ENCODE peak calls at places on chromosomes 13 and 19, in eight cellular contexts. Q is breast epithelium, P is transverse colon, M is H9, N is WTC11, H is fibroblast of lung, J is thoracic aorta, E is AG09309. V is an unnamed sample.

GRCh38 chr13:65063753-65064152 is 2166.4 kb downstream of the PCDH9 start:
- DNase-seq in E (no peak), P (no peak), Q (no peak), N (no peak), M (no peak), H (peak), J (no peak), V (no peak)

GRCh38 chr19:43598445-43599240 is 2.2 kb downstream of the ZNF576 start:
- DNase-seq in N (no peak), J (no peak), P (no peak), Q (no peak), M (no peak), E (no peak), H (no peak), V (no peak)

GRCh38 chr13:101346161-101346560 is 70.1 kb downstream of the NALCN start:
- DNase-seq in E (peak), Q (no peak), N (no peak), M (no peak), H (no peak), P (no peak), J (no peak), V (no peak)

GRCh38 chr19:495440-496332 is 600 bp upstream of the MADCAM1 start:
- DNase-seq in N (peak), P (no peak), Q (no peak), M (peak), H (peak), E (no peak), J (no peak), V (peak)

GRCh38 chr19:31233288-31233687 is 115.9 kb downstream of the TSHZ3 start:
- DNase-seq in E (no peak), J (no peak), N (no peak), M (no peak), H (no peak), P (no peak), Q (no peak), V (no peak)

GRCh38 chr19:6725513-6726231 is 5.2 kb upstream of the C3 start:
- DNase-seq in M (no peak), E (no peak), H (no peak), J (no peak), P (no peak), Q (no peak), N (no peak), V (no peak)

GRCh38 chr13:102902789-102903347 is 57.0 kb downstream of the ERCC5 start:
- DNase-seq in N (peak), Q (no peak), M (peak), H (no peak), P (no peak), J (no peak), E (no peak), V (no peak)

GRCh38 chr13:43411211-43411610 is 375.6 kb downstream of the ENOX1 start:
- DNase-seq in E (no peak), J (no peak), P (no peak), M (no peak), H (no peak), Q (no peak), N (no peak), V (no peak)

GRCh38 chr13:48159436-48160225 is 64.7 kb upstream of the MED4 start:
- DNase-seq in E (no peak), P (no peak), M (no peak), N (no peak), H (no peak), J (no peak), Q (no peak), V (no peak)

GRCh38 chr13:48158915-48159314 is 64.0 kb upstream of the MED4 start:
- DNase-seq in P (no peak), Q (no peak), J (no peak), N (no peak), M (no peak), H (no peak), E (no peak), V (no peak)

GRCh38 chr13:48155850-48156249 is 60.9 kb upstream of the MED4 start:
- DNase-seq in E (peak), Q (no peak), N (no peak), M (no peak), P (no peak), J (no peak), H (peak), V (no peak)

GRCh38 chr13:48156466-48156865 is 61.6 kb upstream of the MED4 start:
- DNase-seq in N (peak), H (no peak), P (peak), Q (no peak), J (no peak), M (peak), E (no peak), V (peak)

GRCh38 chr13:48158290-48158689 is 63.4 kb upstream of the MED4 start:
- DNase-seq in J (no peak), Q (no peak), H (no peak), P (no peak), N (no peak), E (no peak), M (no peak), V (no peak)
- TF ChIP-seq CTCF in J (no peak), Q (no peak), H (no peak), P (no peak), N (no peak), E (no peak), M (no peak), V (no peak)

DNA sequence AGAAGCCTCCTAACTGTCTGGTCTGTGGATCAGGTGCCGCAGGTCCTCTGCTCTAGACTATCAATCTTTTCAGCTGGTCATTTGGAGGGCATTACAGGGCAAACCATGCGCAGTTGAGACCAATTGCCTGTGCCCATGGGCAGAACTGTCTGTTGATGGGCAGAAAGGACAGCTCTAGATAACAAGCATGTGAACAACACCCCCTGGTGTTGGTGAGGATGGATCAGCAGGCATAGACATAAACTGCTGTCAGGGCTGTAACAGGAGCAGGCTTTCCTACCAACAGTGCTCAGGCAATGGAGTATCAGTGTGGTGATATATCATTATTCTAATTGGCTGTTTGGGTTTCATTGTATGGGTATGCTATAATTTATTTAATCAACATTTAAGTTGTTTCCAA is 104.7 kb upstream of the KL start:
- DNase-seq in E (peak), Q (no peak), M (peak), P (no peak), N (peak), J (no peak), H (peak), V (no peak)
- TF ChIP-seq CTCF in E (peak), Q (peak), M (peak), P (no peak), N (no peak), J (no peak), H (peak), V (peak)

GRCh38 chr19:36214388-36215275 is at the start of the genes ZNF146 and ZNF565:
- DNase-seq in H (peak), E (peak), N (peak), M (peak), Q (peak), P (peak), J (peak), V (peak)
- TF ChIP-seq CTCF in H (no peak), E (no peak), N (no peak), M (no peak), Q (peak), P (peak), J (peak), V (no peak)

GRCh38 chr13:48730971-48731658 is 77.4 kb downstream of the CYSLTR2 start:
- DNase-seq in H (peak), M (no peak), E (peak), J (no peak), N (peak), Q (no peak), P (no peak), V (no peak)
- TF ChIP-seq CTCF in H (no peak), M (no peak), E (no peak), J (no peak), N (no peak), Q (no peak), P (no peak), V (no peak)

DNA sequence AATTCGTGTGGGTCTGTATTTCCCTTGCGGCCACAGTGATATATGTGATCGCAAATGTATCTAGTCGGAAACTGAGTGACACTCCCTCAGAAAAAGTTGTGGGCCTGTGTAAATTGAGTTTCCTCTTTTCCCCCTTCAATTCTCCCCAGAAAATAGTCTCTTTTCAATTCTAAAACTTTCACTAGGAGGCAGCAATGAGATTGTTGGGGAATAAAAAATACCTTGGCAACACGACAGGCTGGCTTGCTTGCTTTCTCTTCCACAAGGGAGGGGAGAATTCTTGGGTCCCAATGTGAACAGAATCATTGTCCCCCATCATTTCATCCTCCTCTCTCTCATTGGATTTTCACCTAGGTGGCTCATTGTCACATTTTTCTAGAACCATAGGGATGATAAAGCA is 3.7 kb upstream of the SOX21 start:
- DNase-seq in M (no peak), E (no peak), P (no peak), J (no peak), N (no peak), H (no peak), Q (no peak), V (no peak)
- TF ChIP-seq CTCF in M (peak), E (no peak), P (no peak), J (no peak), N (no peak), H (peak), Q (no peak), V (no peak)

DNA sequence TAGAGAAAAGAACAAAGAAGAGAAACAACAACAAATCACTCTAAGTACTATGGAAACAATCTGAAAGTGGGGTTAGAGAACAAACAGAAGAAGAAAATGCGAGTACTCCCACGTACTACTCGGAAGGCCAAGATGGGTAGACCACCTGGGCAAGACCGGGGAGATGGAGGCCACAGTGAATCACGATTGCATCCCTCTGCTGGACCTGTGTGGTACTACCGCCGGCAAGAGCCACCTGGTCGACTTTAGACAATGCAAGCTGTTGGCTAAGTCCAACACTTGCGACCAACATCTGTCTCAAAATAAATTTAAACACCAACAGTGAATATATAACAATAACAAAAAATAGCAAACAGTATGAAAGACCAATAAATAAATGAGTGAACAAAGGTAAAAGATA is 45.5 kb upstream of the ZNF91 start:
- DNase-seq in M (peak), H (no peak), Q (no peak), E (no peak), P (no peak), N (peak), J (no peak), V (peak)
- TF ChIP-seq CTCF in M (peak), H (peak), Q (no peak), E (peak), P (peak), N (peak), J (peak), V (peak)